ENCODE peak calls at places on chromosomes 11 and 22, in six cellular contexts. F is transverse colon, L is PC-9, V is IMR-90, Z is cardiac muscle cell, M is heart left ventricle. U is an unnamed sample.

GRCh38 chr22:21942407-21942895 is 10.2 kb downstream of the PPM1F start:
- DNase-seq in F (peak; percentile 52), L (peak; percentile 65), V (peak; percentile 88), Z (peak; percentile 83), M (peak; percentile 90), U (no peak)

GRCh38 chr22:46089426-46090041 is 60.8 kb upstream of the PPARA start:
- DNase-seq in F (peak; percentile 7), L (no peak), V (no peak), Z (no peak), M (no peak), U (peak; percentile 37)

GRCh38 chr11:77779935-77780334 is 40.6 kb downstream of the RSF1 start:
- DNase-seq in F (no peak), L (peak; percentile 69), V (peak; percentile 54), Z (peak; percentile 61), M (no peak), U (no peak)

GRCh38 chr11:128568166-128568778 is 19.1 kb downstream of the ETS1 start:
- DNase-seq in F (no peak), L (no peak), V (no peak), Z (no peak), M (peak; percentile 71), U (no peak)

GRCh38 chr11:32426819-32427615 is 8.3 kb downstream of the WT1 start:
- DNase-seq in F (no peak), L (no peak), V (no peak), Z (peak; percentile 90), M (peak; percentile 83), U (no peak)

GRCh38 chr22:46115755-46116490 is 34.4 kb upstream of the PPARA start:
- DNase-seq in F (no peak), L (no peak), V (no peak), Z (no peak), M (no peak), U (no peak)

GRCh38 chr11:36730761-36731160 is 132.7 kb upstream of the RAG2 start:
- DNase-seq in F (no peak), L (no peak), V (no peak), Z (no peak), M (no peak), U (no peak)

GRCh38 chr11:92159931-92160330 is 64.7 kb upstream of the FAT3 start:
- DNase-seq in F (no peak), L (no peak), V (no peak), Z (no peak), M (no peak), U (no peak)

GRCh38 chr11:6626971-6627761 is 7.9 kb upstream of the TPP1 start:
- DNase-seq in F (no peak), L (no peak), V (no peak), Z (no peak), M (no peak), U (no peak)

GRCh38 chr11:120712014-120712413 is 200.5 kb downstream of the GRIK4 start:
- DNase-seq in F (no peak), L (no peak), V (no peak), Z (no peak), M (no peak), U (no peak)

GRCh38 chr11:93861808-93862207 is 11.4 kb upstream of the VSTM5 start:
- DNase-seq in F (no peak), L (no peak), V (no peak), Z (peak; percentile 13), M (peak; percentile 46), U (no peak)

GRCh38 chr11:34105957-34106504 is 602 bp downstream of the NAT10 start:
- DNase-seq in F (no peak), L (no peak), V (peak; percentile 18), Z (no peak), M (no peak), U (no peak)

GRCh38 chr11:116951762-116952161 is 114.3 kb upstream of the APOA1 start:
- DNase-seq in F (no peak), L (no peak), V (no peak), Z (no peak), M (no peak), U (no peak)

GRCh38 chr11:125105921-125106320 is 5.5 kb downstream of the TMEM218 start:
- DNase-seq in F (no peak), L (no peak), V (peak; percentile 26), Z (peak; percentile 13), M (no peak), U (no peak)

GRCh38 chr11:105181100-105181499 is 41.5 kb upstream of the CARD18 start:
- DNase-seq in F (no peak), L (no peak), V (peak; percentile 76), Z (peak; percentile 86), M (peak; percentile 11), U (no peak)

GRCh38 chr11:78351979-78352731 is 65.5 kb downstream of the GAB2 start:
- DNase-seq in F (no peak), L (no peak), V (no peak), Z (peak; percentile 34), M (peak; percentile 20), U (no peak)

GRCh38 chr11:35313066-35313765 is 106.1 kb downstream of the SLC1A2 start:
- DNase-seq in F (no peak), L (no peak), V (no peak), Z (no peak), M (no peak), U (no peak)

GRCh38 chr22:28345304-28345703 is 334.3 kb downstream of the TTC28 start:
- DNase-seq in F (no peak), L (no peak), V (no peak), Z (peak; percentile 9), M (no peak), U (no peak)

GRCh38 chr11:556857-557256 is 3.7 kb downstream of the LMNTD2 start:
- DNase-seq in F (no peak), L (no peak), V (no peak), Z (no peak), M (no peak), U (no peak)

GRCh38 chr11:44568706-44569473 is 3.4 kb downstream of the CD82 start:
- DNase-seq in F (peak; percentile 77), L (peak; percentile 75), V (peak; percentile 98), Z (peak; percentile 91), M (peak; percentile 76), U (peak; percentile 22)

GRCh38 chr11:33373636-33374035 is 116.5 kb downstream of the HIPK3 start:
- DNase-seq in F (no peak), L (no peak), V (peak; percentile 22), Z (no peak), M (no peak), U (no peak)

GRCh38 chr11:77249427-77249826 is 52.1 kb downstream of the GDPD4 start:
- DNase-seq in F (no peak), L (peak; percentile 46), V (peak; percentile 48), Z (no peak), M (no peak), U (no peak)

GRCh38 chr11:19263333-19263732 is 22.6 kb upstream of the E2F8 start:
- DNase-seq in F (no peak), L (no peak), V (no peak), Z (no peak), M (no peak), U (no peak)

GRCh38 chr22:30754521-30754920 is 59.8 kb downstream of the OSBP2 start:
- DNase-seq in F (no peak), L (no peak), V (no peak), Z (no peak), M (no peak), U (no peak)

GRCh38 chr22:37328017-37328416 is 45.7 kb downstream of the CYTH4 start:
- DNase-seq in F (no peak), L (peak; percentile 97), V (peak; percentile 93), Z (peak; percentile 54), M (no peak), U (no peak)

GRCh38 chr11:95944623-95945022 is 20.7 kb upstream of the MTMR2 start:
- DNase-seq in F (no peak), L (no peak), V (no peak), Z (no peak), M (no peak), U (no peak)
- H3K9me3 ChIP-seq in F (peaks cover 3% of the 10 kb centered on the region), L (peaks cover 16% of the 10 kb centered on the region), V (peaks cover 9% of the 10 kb centered on the region), Z (no peaks in the 10 kb centered on the region), M (no peaks in the 10 kb centered on the region), U (no peaks in the 10 kb centered on the region)

GRCh38 chr22:47267531-47268282 is 505.3 kb downstream of the TBC1D22A start:
- DNase-seq in F (no peak), L (no peak), V (no peak), Z (no peak), M (no peak), U (no peak)
- H3K9me3 ChIP-seq in F (peaks cover 3% of the 10 kb centered on the region), L (peaks cover 7% of the 10 kb centered on the region), V (peaks cover 7% of the 10 kb centered on the region), Z (peaks cover 3% of the 10 kb centered on the region), M (no peaks in the 10 kb centered on the region), U (no peaks in the 10 kb centered on the region)

GRCh38 chr11:70921804-70922203 is 330.6 kb downstream of the SHANK2 start:
- DNase-seq in F (no peak), L (no peak), V (no peak), Z (no peak), M (no peak), U (no peak)
- H3K9me3 ChIP-seq in F (peaks cover 17% of the 10 kb centered on the region), L (peaks cover 6% of the 10 kb centered on the region), V (peaks cover 15% of the 10 kb centered on the region), Z (no peaks in the 10 kb centered on the region), M (no peaks in the 10 kb centered on the region), U (no peaks in the 10 kb centered on the region)

GRCh38 chr22:49642741-49643140 is 184.9 kb downstream of the BRD1 start:
- DNase-seq in F (no peak), L (no peak), V (no peak), Z (no peak), M (no peak), U (no peak)

GRCh38 chr22:49645257-49645656 is 182.4 kb downstream of the BRD1 start:
- DNase-seq in F (no peak), L (no peak), V (no peak), Z (no peak), M (no peak), U (no peak)

GRCh38 chr22:49643466-49643865 is 184.2 kb downstream of the BRD1 start:
- DNase-seq in F (no peak), L (no peak), V (no peak), Z (no peak), M (no peak), U (no peak)

GRCh38 chr22:49642331-49642730 is 185.3 kb downstream of the BRD1 start:
- DNase-seq in F (no peak), L (no peak), V (no peak), Z (no peak), M (no peak), U (peak; percentile 31)

GRCh38 chr22:49643998-49644397 is 183.7 kb downstream of the BRD1 start:
- DNase-seq in F (no peak), L (no peak), V (no peak), Z (no peak), M (no peak), U (no peak)
- H3K9me3 ChIP-seq in F (no peaks in the 10 kb centered on the region), L (no peaks in the 10 kb centered on the region), V (peaks cover 38% of the 10 kb centered on the region), Z (no peaks in the 10 kb centered on the region), M (no peaks in the 10 kb centered on the region), U (no peaks in the 10 kb centered on the region)

DNA sequence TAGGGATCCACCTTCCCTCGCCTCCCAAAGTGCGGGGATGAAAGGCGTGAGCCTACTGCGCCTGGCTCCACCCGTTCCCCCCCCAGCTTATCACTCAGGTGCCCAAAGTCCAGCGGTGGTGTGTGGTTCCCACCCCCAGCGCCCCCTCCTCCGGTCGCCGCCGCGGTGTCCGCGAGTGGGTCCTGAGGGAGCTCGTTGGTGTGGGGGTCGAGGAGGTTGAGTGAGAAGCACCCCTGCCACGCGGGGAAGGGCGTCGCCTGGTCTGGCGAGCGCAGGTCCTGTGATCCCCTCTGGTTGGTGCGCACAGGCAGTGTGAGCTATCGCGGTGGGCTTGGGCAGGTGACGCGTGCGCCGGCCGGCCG is 3900.6 kb upstream of the OR11H1 start:
- DNase-seq in F (no peak), L (no peak), V (no peak), Z (no peak), M (no peak), U (no peak)
- H3K9me3 ChIP-seq in F (peaks cover 68% of the 10 kb centered on the region), L (no peaks in the 10 kb centered on the region), V (peaks cover 50% of the 10 kb centered on the region), Z (peaks cover 23% of the 10 kb centered on the region), M (no peaks in the 10 kb centered on the region), U (no peaks in the 10 kb centered on the region)